ENCODE peak calls at places on chromosomes 6 and 20, in eight cellular contexts. V is Peyer's patch, Z is spleen, B is heart left ventricle, L is IMR-90, J is fibroblast of lung, S is pancreas, P is hepatocyte. F is an unnamed sample. For H3K4me1, the result is how much of the 10 kb centered on the place peaks cover.

GRCh38 chr6:158499601-158500000 is 60.3 kb upstream of the TMEM181 start:
- DNase-seq in Z (no peak), J (no peak), P (no peak), L (no peak), V (no peak), B (no peak), S (no peak), F (no peak)

GRCh38 chr6:165641672-165642156 is 21.3 kb downstream of the PDE10A start:
- DNase-seq in Z (no peak), B (no peak), J (no peak), P (no peak), L (no peak), V (no peak), S (no peak), F (no peak)

GRCh38 chr20:32163951-32164350 is 43.6 kb downstream of the PLAGL2 start:
- DNase-seq in B (no peak), J (no peak), Z (peak), L (no peak), V (peak), S (no peak), P (no peak), F (no peak)

GRCh38 chr20:51220293-51220706 is 197.4 kb upstream of the KCNG1 start:
- DNase-seq in V (peak), S (peak), Z (peak), J (peak), P (peak), L (no peak), B (no peak), F (peak)

GRCh38 chr20:48463096-48463710 is 364.6 kb downstream of the PREX1 start:
- DNase-seq in Z (peak), L (no peak), B (no peak), P (no peak), V (no peak), S (no peak), J (no peak), F (no peak)

GRCh38 chr6:33752139-33753015 is 5.7 kb upstream of the IP6K3 start:
- DNase-seq in P (peak), L (no peak), J (no peak), B (no peak), Z (no peak), S (no peak), V (no peak), F (peak)

GRCh38 chr20:2386516-2387179 is 5.9 kb downstream of the TGM6 start:
- DNase-seq in L (peak), S (no peak), J (no peak), Z (no peak), V (no peak), B (no peak), P (no peak), F (no peak)

GRCh38 chr6:747006-747405 is 54.1 kb upstream of the EXOC2 start:
- DNase-seq in B (no peak), V (no peak), J (no peak), L (no peak), Z (no peak), P (no peak), S (no peak), F (no peak)

GRCh38 chr6:116902634-116903033 is 25.6 kb downstream of the RFX6 start:
- DNase-seq in L (no peak), J (no peak), S (no peak), B (no peak), Z (no peak), P (no peak), V (no peak), F (no peak)

GRCh38 chr6:5507056-5507722 is 245.9 kb downstream of the FARS2 start:
- DNase-seq in J (no peak), Z (no peak), V (no peak), B (no peak), P (no peak), L (no peak), S (no peak), F (no peak)

GRCh38 chr6:51550243-51550642 is 537.2 kb downstream of the PKHD1 start:
- DNase-seq in Z (no peak), S (no peak), V (no peak), P (no peak), J (no peak), B (no peak), L (no peak), F (no peak)

GRCh38 chr6:156058356-156058755 is 602.7 kb upstream of the NOX3 start:
- DNase-seq in V (no peak), Z (no peak), L (no peak), P (no peak), S (no peak), B (no peak), J (no peak), F (no peak)

GRCh38 chr6:91626935-91627334 is 1040.1 kb upstream of the MAP3K7 start:
- DNase-seq in L (no peak), S (no peak), P (no peak), Z (no peak), J (no peak), V (no peak), B (no peak), F (no peak)

GRCh38 chr20:50930139-50931047 is 844 bp downstream of the ADNP start:
- DNase-seq in V (peak), Z (peak), S (peak), L (no peak), P (peak), J (no peak), B (peak), F (peak)

GRCh38 chr20:44460795-44461141 is 14.9 kb upstream of the TTPAL start:
- DNase-seq in V (no peak), L (peak), B (no peak), S (no peak), Z (no peak), P (peak), J (peak), F (no peak)

GRCh38 chr6:30683980-30684338 is 2.5 kb downstream of the PPP1R18 start:
- DNase-seq in B (no peak), S (no peak), V (no peak), J (no peak), Z (no peak), P (no peak), L (no peak), F (no peak)

GRCh38 chr6:41718828-41719227 is 16.6 kb downstream of the TFEB start:
- DNase-seq in S (no peak), B (no peak), V (no peak), L (no peak), P (no peak), J (no peak), Z (no peak), F (no peak)

GRCh38 chr6:42340516-42340915 is 111.2 kb downstream of the TRERF1 start:
- DNase-seq in J (no peak), B (no peak), L (no peak), Z (no peak), V (no peak), S (no peak), P (no peak), F (no peak)

GRCh38 chr6:125567407-125567806 is 182.0 kb upstream of the HEY2 start:
- DNase-seq in V (no peak), P (no peak), B (no peak), Z (no peak), J (no peak), L (no peak), S (no peak), F (no peak)

GRCh38 chr6:98871057-98871456 is 36.7 kb downstream of the POU3F2 start:
- DNase-seq in B (no peak), S (no peak), Z (no peak), P (no peak), V (no peak), L (no peak), J (peak), F (no peak)

GRCh38 chr20:16292227-16292626 is 281.0 kb downstream of the KIF16B start:
- DNase-seq in L (peak), Z (no peak), S (no peak), J (peak), V (no peak), P (no peak), B (no peak), F (no peak)

GRCh38 chr6:169096326-169096882 is 157.2 kb downstream of the THBS2 start:
- DNase-seq in L (no peak), P (no peak), Z (no peak), J (no peak), V (no peak), B (no peak), S (no peak), F (no peak)

GRCh38 chr6:12923644-12924235 is 207.2 kb downstream of the PHACTR1 start:
- DNase-seq in S (no peak), Z (no peak), L (no peak), P (no peak), B (no peak), J (no peak), V (no peak), F (no peak)

GRCh38 chr6:42390228-42390934 is 61.3 kb downstream of the TRERF1 start:
- DNase-seq in L (no peak), V (no peak), P (no peak), Z (no peak), J (no peak), B (no peak), S (no peak), F (no peak)

GRCh38 chr20:4916991-4917881 is 84.1 kb downstream of the SLC23A2 start:
- DNase-seq in P (no peak), V (no peak), L (peak), J (no peak), B (no peak), S (no peak), Z (no peak), F (no peak)

GRCh38 chr6:128712898-128713297 is 170.0 kb upstream of the LAMA2 start:
- DNase-seq in P (no peak), V (no peak), B (no peak), J (no peak), S (no peak), L (no peak), Z (no peak), F (no peak)

GRCh38 chr6:156955494-156956183 is 178.5 kb downstream of the ARID1B start:
- DNase-seq in L (no peak), P (no peak), Z (no peak), B (peak), S (peak), V (no peak), J (no peak), F (peak)

GRCh38 chr20:36988494-36988966 is 37.0 kb upstream of the SAMHD1 start:
- DNase-seq in L (peak), S (no peak), Z (no peak), J (peak), V (no peak), B (no peak), P (no peak), F (no peak)

GRCh38 chr6:130558131-130558530 is 192.3 kb downstream of the TMEM200A start:
- DNase-seq in V (no peak), S (no peak), Z (no peak), L (no peak), P (no peak), B (no peak), J (peak), F (no peak)

DNA sequence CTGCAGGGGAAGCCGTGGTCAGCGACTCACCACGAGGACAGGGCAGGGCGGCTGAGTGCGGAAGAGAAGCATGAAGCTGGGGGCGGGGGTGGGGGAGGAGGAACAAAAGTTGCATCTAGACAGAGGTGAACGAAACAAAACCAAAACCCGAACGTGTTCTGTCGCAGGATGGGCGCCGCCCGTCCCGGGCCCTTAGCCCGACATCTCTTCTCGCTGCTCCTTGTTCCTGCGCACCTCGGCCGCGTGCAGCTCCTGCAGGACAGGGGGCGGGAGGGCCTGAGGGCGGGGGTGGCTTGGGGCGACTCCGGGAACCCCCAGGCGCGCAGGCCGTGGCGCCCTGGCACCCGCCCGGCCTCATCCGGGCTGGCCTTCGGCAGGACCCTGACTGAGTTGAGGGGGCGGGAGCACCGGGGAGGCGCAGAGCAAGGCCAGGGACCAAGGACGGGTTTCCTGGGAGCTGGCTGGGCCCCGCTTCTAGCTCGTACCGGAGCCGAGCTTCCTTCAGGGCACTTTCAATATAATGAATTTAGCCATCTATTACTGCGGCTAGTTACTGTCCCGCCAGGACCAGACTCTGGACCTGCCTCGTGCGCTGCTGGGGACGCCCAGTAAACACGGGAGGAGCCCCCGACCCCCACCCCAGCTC is 12.0 kb downstream of the STMN3 start:
- DNase-seq in Z (peak), B (no peak), L (no peak), J (no peak), S (no peak), P (no peak), V (no peak), F (peak)
- TF ChIP-seq CTCF in Z (no peak), B (no peak), L (no peak), J (no peak), S (no peak), P (no peak), V (no peak), F (no peak)

GRCh38 chr20:47336013-47336754 is 20.3 kb downstream of the ZMYND8 start:
- DNase-seq in P (peak), B (peak), S (no peak), J (peak), L (peak), V (no peak), Z (peak), F (peak)
- H3K4me1 ChIP-seq in P (half or more), B (half or more), S (under half), J (under half), L (under half), V (half or more), Z (half or more), F (under half)

GRCh38 chr6:77450924-77451323 is 12.4 kb downstream of the HTR1B start:
- DNase-seq in V (no peak), L (peak), J (peak), S (no peak), B (no peak), Z (no peak), P (no peak), F (no peak)
- TF ChIP-seq CTCF in V (no peak), L (peak), J (peak), S (no peak), B (peak), Z (no peak), P (peak), F (no peak)

GRCh38 chr20:11452326-11452725 is 465.4 kb upstream of the BTBD3 start:
- DNase-seq in L (peak), B (no peak), V (no peak), J (peak), Z (no peak), S (no peak), P (no peak), F (no peak)

GRCh38 chr20:11453430-11453829 is 464.3 kb upstream of the BTBD3 start:
- DNase-seq in S (no peak), B (no peak), P (no peak), V (no peak), J (peak), L (peak), Z (no peak), F (no peak)

GRCh38 chr20:11454966-11455799 is 462.5 kb upstream of the BTBD3 start:
- DNase-seq in J (peak), Z (no peak), B (no peak), P (peak), V (no peak), L (peak), S (no peak), F (no peak)

GRCh38 chr20:11459090-11459877 is 458.4 kb upstream of the BTBD3 start:
- DNase-seq in J (peak), S (no peak), Z (no peak), P (no peak), L (peak), V (no peak), B (no peak), F (no peak)

DNA sequence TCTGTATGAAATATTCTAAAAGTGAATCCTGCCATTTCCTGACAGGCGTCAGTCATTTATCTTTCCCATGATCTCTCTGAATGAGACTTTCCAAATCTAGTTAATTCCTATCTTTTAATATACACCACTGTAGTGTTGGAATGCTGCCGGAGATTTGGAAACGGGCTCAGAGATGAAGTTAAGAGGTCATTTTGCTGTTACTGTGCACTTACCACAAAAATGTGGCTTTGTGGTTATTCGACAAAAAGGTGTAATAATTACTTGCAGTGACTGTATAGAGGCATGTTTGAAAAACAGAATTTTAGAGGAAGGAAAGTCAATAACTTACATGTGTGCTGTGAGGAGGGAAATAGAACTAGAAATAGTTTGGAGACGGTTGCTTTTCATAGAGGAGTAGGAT is 460.2 kb upstream of the BTBD3 start:
- DNase-seq in L (no peak), V (no peak), J (no peak), Z (no peak), P (no peak), S (no peak), B (no peak), F (no peak)
- H3K4me1 ChIP-seq in L (under half), V (under half), J (under half), Z (under half), P (under half), S (under half), B (under half), F (under half)

DNA sequence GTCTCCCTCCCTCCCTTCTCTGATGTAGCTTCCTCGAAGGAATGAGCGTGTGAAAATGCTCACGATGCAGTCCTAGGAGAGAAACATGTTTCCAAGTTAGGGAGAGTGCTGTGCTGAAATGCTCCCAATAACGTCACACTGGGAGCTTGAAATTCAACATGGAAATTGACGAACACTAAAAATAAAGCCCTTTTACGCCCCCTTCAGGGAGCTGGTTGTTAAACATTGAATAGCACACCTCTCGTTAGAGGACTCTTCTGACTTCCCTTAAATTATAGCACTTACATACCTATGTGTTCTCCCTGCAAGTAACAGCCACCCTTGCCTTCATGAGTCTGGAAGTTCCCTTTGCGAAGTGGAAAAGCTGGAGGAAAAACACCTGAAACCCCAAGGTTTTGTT is 88.6 kb downstream of the BFSP1 start:
- DNase-seq in P (no peak), Z (no peak), J (no peak), V (no peak), S (no peak), L (no peak), B (no peak), F (no peak)
- TF ChIP-seq CTCF in P (peak), Z (no peak), J (no peak), V (no peak), S (no peak), L (no peak), B (no peak), F (no peak)

GRCh38 chr20:3898639-3899038 is 9.5 kb downstream of the PANK2 start:
- DNase-seq in P (no peak), L (no peak), V (no peak), B (no peak), Z (no peak), S (no peak), J (no peak), F (no peak)

GRCh38 chr20:3902041-3902440 is 12.9 kb downstream of the PANK2 start:
- DNase-seq in L (no peak), P (no peak), B (no peak), J (no peak), V (no peak), Z (no peak), S (no peak), F (no peak)

GRCh38 chr20:3901028-3901746 is 12.0 kb downstream of the PANK2 start:
- DNase-seq in J (peak), V (no peak), B (no peak), L (peak), P (no peak), S (no peak), Z (no peak), F (no peak)

GRCh38 chr20:3902446-3902845 is 13.3 kb downstream of the PANK2 start:
- DNase-seq in Z (no peak), S (no peak), V (no peak), B (no peak), L (no peak), J (no peak), P (no peak), F (no peak)

DNA sequence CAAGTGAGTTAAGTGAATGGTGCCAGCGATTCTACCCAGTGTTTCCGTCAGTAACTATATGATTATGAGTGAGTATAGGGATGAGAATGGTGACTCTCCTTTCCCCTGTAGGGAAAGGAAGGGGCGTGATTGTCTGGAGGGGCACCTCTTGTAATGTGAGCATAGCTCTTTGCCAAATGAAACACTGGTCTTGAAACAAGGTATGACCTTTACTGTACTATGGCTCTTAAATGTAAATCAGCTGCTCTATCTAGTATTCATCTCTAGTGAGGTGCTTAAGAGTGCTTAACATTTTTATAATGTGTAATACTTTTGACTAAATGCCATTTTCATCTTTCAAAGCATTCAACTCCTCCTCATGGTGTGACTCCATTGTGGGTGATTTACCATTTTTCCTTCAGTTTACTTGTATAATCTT is 11.0 kb downstream of the PANK2 start:
- DNase-seq in V (no peak), S (no peak), B (no peak), L (no peak), J (no peak), Z (no peak), P (no peak), F (no peak)
- H3K4me1 ChIP-seq in V (under half), S (under half), B (half or more), L (under half), J (under half), Z (half or more), P (under half), F (under half)